ENCODE peak calls at places on chromosomes 5 and 9, in eight cellular contexts. One of them, this sample, is unnamed. For H3K4me1, the result is how much of the 10 kb centered on the place peaks cover.

GRCh38 chr9:83469722-83470121 is 68.5 kb downstream of the FRMD3 start:
- DNase-seq in colonic mucosa: no peak
- DNase-seq in ovary: no peak
- DNase-seq in heart left ventricle: peak
- DNase-seq in sigmoid colon: no peak
- DNase-seq in cardiac muscle cell: no peak
- DNase-seq in CD8-positive, alpha-beta memory T cell: no peak
- DNase-seq in OCI-LY7: no peak
- DNase-seq in this sample: no peak

GRCh38 chr9:91395106-91395552 is 28.5 kb downstream of the NFIL3 start:
- DNase-seq in colonic mucosa: no peak
- DNase-seq in ovary: no peak
- DNase-seq in heart left ventricle: no peak
- DNase-seq in sigmoid colon: no peak
- DNase-seq in cardiac muscle cell: peak
- DNase-seq in CD8-positive, alpha-beta memory T cell: no peak
- DNase-seq in OCI-LY7: no peak
- DNase-seq in this sample: no peak

GRCh38 chr5:61603211-61603908 is 271.3 kb downstream of the ZSWIM6 start:
- DNase-seq in colonic mucosa: no peak
- DNase-seq in ovary: no peak
- DNase-seq in heart left ventricle: no peak
- DNase-seq in sigmoid colon: no peak
- DNase-seq in cardiac muscle cell: no peak
- DNase-seq in CD8-positive, alpha-beta memory T cell: no peak
- DNase-seq in OCI-LY7: no peak
- DNase-seq in this sample: no peak

GRCh38 chr9:27634879-27635278 is 61.6 kb upstream of the C9orf72 start:
- DNase-seq in colonic mucosa: no peak
- DNase-seq in ovary: no peak
- DNase-seq in heart left ventricle: no peak
- DNase-seq in sigmoid colon: no peak
- DNase-seq in cardiac muscle cell: no peak
- DNase-seq in CD8-positive, alpha-beta memory T cell: no peak
- DNase-seq in OCI-LY7: no peak
- DNase-seq in this sample: no peak

GRCh38 chr5:126576974-126577373 is 18.0 kb downstream of the ALDH7A1 start:
- DNase-seq in colonic mucosa: no peak
- DNase-seq in ovary: no peak
- DNase-seq in heart left ventricle: no peak
- DNase-seq in sigmoid colon: no peak
- DNase-seq in cardiac muscle cell: no peak
- DNase-seq in CD8-positive, alpha-beta memory T cell: no peak
- DNase-seq in OCI-LY7: no peak
- DNase-seq in this sample: no peak

GRCh38 chr9:135925496-135926133 is 18.3 kb upstream of the CAMSAP1 start:
- DNase-seq in colonic mucosa: no peak
- DNase-seq in ovary: no peak
- DNase-seq in heart left ventricle: no peak
- DNase-seq in sigmoid colon: no peak
- DNase-seq in cardiac muscle cell: no peak
- DNase-seq in CD8-positive, alpha-beta memory T cell: peak
- DNase-seq in OCI-LY7: no peak
- DNase-seq in this sample: no peak

GRCh38 chr5:118371973-118372650 is 616.2 kb downstream of the DTWD2 start:
- DNase-seq in colonic mucosa: no peak
- DNase-seq in ovary: peak
- DNase-seq in heart left ventricle: peak
- DNase-seq in sigmoid colon: no peak
- DNase-seq in cardiac muscle cell: no peak
- DNase-seq in CD8-positive, alpha-beta memory T cell: no peak
- DNase-seq in OCI-LY7: no peak
- DNase-seq in this sample: no peak

GRCh38 chr5:43020294-43020711 is 19.8 kb downstream of the ANXA2R start:
- DNase-seq in colonic mucosa: peak
- DNase-seq in ovary: no peak
- DNase-seq in heart left ventricle: no peak
- DNase-seq in sigmoid colon: no peak
- DNase-seq in cardiac muscle cell: peak
- DNase-seq in CD8-positive, alpha-beta memory T cell: peak
- DNase-seq in OCI-LY7: peak
- DNase-seq in this sample: no peak

GRCh38 chr5:178441486-178442270 is 148.5 kb downstream of the COL23A1 start:
- DNase-seq in colonic mucosa: no peak
- DNase-seq in ovary: no peak
- DNase-seq in heart left ventricle: no peak
- DNase-seq in sigmoid colon: peak
- DNase-seq in cardiac muscle cell: no peak
- DNase-seq in CD8-positive, alpha-beta memory T cell: no peak
- DNase-seq in OCI-LY7: no peak
- DNase-seq in this sample: no peak

GRCh38 chr5:4676934-4677333 is 463.2 kb upstream of the ADAMTS16 start:
- DNase-seq in colonic mucosa: no peak
- DNase-seq in ovary: no peak
- DNase-seq in heart left ventricle: no peak
- DNase-seq in sigmoid colon: no peak
- DNase-seq in cardiac muscle cell: no peak
- DNase-seq in CD8-positive, alpha-beta memory T cell: no peak
- DNase-seq in OCI-LY7: no peak
- DNase-seq in this sample: no peak

GRCh38 chr9:133777111-133777791 is 39.1 kb upstream of the SARDH start:
- DNase-seq in colonic mucosa: no peak
- DNase-seq in ovary: no peak
- DNase-seq in heart left ventricle: peak
- DNase-seq in sigmoid colon: no peak
- DNase-seq in cardiac muscle cell: no peak
- DNase-seq in CD8-positive, alpha-beta memory T cell: no peak
- DNase-seq in OCI-LY7: no peak
- DNase-seq in this sample: no peak

GRCh38 chr5:150113047-150113744 is 26.8 kb upstream of the CSF1R start:
- DNase-seq in colonic mucosa: peak
- DNase-seq in ovary: peak
- DNase-seq in heart left ventricle: no peak
- DNase-seq in sigmoid colon: peak
- DNase-seq in cardiac muscle cell: peak
- DNase-seq in CD8-positive, alpha-beta memory T cell: no peak
- DNase-seq in OCI-LY7: no peak
- DNase-seq in this sample: no peak

GRCh38 chr5:120092649-120093048 is 371.5 kb upstream of the PRR16 start:
- DNase-seq in colonic mucosa: no peak
- DNase-seq in ovary: no peak
- DNase-seq in heart left ventricle: no peak
- DNase-seq in sigmoid colon: no peak
- DNase-seq in cardiac muscle cell: no peak
- DNase-seq in CD8-positive, alpha-beta memory T cell: no peak
- DNase-seq in OCI-LY7: no peak
- DNase-seq in this sample: no peak

GRCh38 chr5:77637170-77638074 is 1.1 kb downstream of the OTP start:
- DNase-seq in colonic mucosa: no peak
- DNase-seq in ovary: no peak
- DNase-seq in heart left ventricle: no peak
- DNase-seq in sigmoid colon: no peak
- DNase-seq in cardiac muscle cell: no peak
- DNase-seq in CD8-positive, alpha-beta memory T cell: no peak
- DNase-seq in OCI-LY7: no peak
- DNase-seq in this sample: no peak

GRCh38 chr9:73149371-73150067 is 2.1 kb upstream of the ANXA1 start:
- DNase-seq in colonic mucosa: no peak
- DNase-seq in ovary: no peak
- DNase-seq in heart left ventricle: no peak
- DNase-seq in sigmoid colon: no peak
- DNase-seq in cardiac muscle cell: peak
- DNase-seq in CD8-positive, alpha-beta memory T cell: peak
- DNase-seq in OCI-LY7: no peak
- DNase-seq in this sample: no peak

GRCh38 chr9:73153793-73154227 is 2.1 kb downstream of the ANXA1 start:
- DNase-seq in colonic mucosa: no peak
- DNase-seq in ovary: no peak
- DNase-seq in heart left ventricle: no peak
- DNase-seq in sigmoid colon: no peak
- DNase-seq in cardiac muscle cell: peak
- DNase-seq in CD8-positive, alpha-beta memory T cell: no peak
- DNase-seq in OCI-LY7: no peak
- DNase-seq in this sample: no peak

GRCh38 chr9:73152953-73153352 is 1.3 kb downstream of the ANXA1 start:
- DNase-seq in colonic mucosa: no peak
- DNase-seq in ovary: no peak
- DNase-seq in heart left ventricle: no peak
- DNase-seq in sigmoid colon: no peak
- DNase-seq in cardiac muscle cell: peak
- DNase-seq in CD8-positive, alpha-beta memory T cell: peak
- DNase-seq in OCI-LY7: no peak
- DNase-seq in this sample: no peak

GRCh38 chr9:73152445-73152844 is 780 bp downstream of the ANXA1 start:
- DNase-seq in colonic mucosa: no peak
- DNase-seq in ovary: no peak
- DNase-seq in heart left ventricle: no peak
- DNase-seq in sigmoid colon: no peak
- DNase-seq in cardiac muscle cell: peak
- DNase-seq in CD8-positive, alpha-beta memory T cell: no peak
- DNase-seq in OCI-LY7: no peak
- DNase-seq in this sample: no peak

DNA sequence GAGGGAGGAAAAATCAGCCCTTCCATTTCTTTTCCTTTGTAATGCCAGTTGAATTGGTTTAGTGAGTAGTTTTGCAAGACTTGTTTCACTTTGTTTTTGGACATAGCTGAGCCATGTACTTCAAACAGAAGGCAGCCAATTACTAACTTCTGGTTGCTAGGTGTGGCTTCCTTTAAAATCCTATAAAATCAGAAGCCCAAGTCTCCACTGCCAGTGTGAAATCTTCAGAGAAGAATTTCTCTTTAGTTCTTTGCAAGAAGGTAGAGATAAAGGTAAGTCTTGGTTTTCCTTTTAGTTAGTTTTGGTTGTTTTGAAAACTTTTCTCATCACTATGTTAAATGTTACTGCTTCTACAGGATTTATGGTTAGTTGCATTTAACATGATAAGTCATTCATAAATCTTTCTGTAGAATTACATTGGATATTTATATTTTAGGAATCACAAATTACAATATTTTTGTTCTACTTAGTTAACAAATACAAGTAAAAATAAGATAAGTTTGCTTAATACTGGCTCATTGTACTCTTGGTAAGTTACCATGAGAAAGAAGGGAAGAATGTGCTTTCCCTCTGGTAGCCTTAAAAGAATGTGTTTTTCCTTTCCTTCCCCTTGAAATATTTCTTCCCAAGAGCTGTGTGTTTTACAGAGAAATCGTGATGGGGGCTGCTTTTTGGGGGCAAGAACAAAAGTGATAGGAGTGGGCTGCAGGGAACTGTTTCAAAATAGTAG is at the start of gene ANXA1:
- DNase-seq in colonic mucosa: peak
- DNase-seq in ovary: no peak
- DNase-seq in heart left ventricle: peak
- DNase-seq in sigmoid colon: no peak
- DNase-seq in cardiac muscle cell: peak
- DNase-seq in CD8-positive, alpha-beta memory T cell: peak
- DNase-seq in OCI-LY7: no peak
- DNase-seq in this sample: no peak
- H3K4me1 ChIP-seq in colonic mucosa: under half
- H3K4me1 ChIP-seq in ovary: under half
- H3K4me1 ChIP-seq in heart left ventricle: under half
- H3K4me1 ChIP-seq in sigmoid colon: half or more
- H3K4me1 ChIP-seq in cardiac muscle cell: under half
- H3K4me1 ChIP-seq in CD8-positive, alpha-beta memory T cell: half or more
- H3K4me1 ChIP-seq in OCI-LY7: under half
- H3K4me1 ChIP-seq in this sample: half or more

GRCh38 chr5:158056426-158056825 is 197.5 kb upstream of the CLINT1 start:
- DNase-seq in colonic mucosa: no peak
- DNase-seq in ovary: no peak
- DNase-seq in heart left ventricle: no peak
- DNase-seq in sigmoid colon: no peak
- DNase-seq in cardiac muscle cell: peak
- DNase-seq in CD8-positive, alpha-beta memory T cell: no peak
- DNase-seq in OCI-LY7: no peak
- DNase-seq in this sample: no peak
- H3K4me3 ChIP-seq in colonic mucosa: no peak
- H3K4me3 ChIP-seq in ovary: no peak
- H3K4me3 ChIP-seq in heart left ventricle: no peak
- H3K4me3 ChIP-seq in sigmoid colon: no peak
- H3K4me3 ChIP-seq in cardiac muscle cell: no peak
- H3K4me3 ChIP-seq in CD8-positive, alpha-beta memory T cell: no peak
- H3K4me3 ChIP-seq in OCI-LY7: no peak
- H3K4me3 ChIP-seq in this sample: no peak

DNA sequence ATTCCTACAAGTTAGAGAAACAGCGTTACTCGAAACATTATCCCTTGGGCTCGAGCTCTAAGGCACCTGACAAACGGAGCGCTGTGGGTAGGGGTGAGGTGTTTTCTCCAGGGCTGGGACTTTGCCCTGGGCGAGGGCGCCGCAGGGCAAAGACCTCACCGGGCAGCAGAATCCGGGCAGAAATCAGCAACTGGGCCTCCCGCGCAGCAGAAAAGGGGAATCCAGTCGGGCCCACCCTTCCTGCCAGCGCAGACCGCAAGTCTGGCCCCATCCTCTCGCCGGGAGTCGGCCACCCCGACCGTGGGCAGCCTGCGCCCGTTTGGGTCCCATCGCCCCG is 430 bp upstream of the MSH3 start:
- DNase-seq in colonic mucosa: peak
- DNase-seq in ovary: no peak
- DNase-seq in heart left ventricle: no peak
- DNase-seq in sigmoid colon: no peak
- DNase-seq in cardiac muscle cell: no peak
- DNase-seq in CD8-positive, alpha-beta memory T cell: no peak
- DNase-seq in OCI-LY7: peak
- DNase-seq in this sample: no peak
- H3K27ac ChIP-seq in colonic mucosa: peak
- H3K27ac ChIP-seq in ovary: no peak
- H3K27ac ChIP-seq in heart left ventricle: no peak
- H3K27ac ChIP-seq in sigmoid colon: peak
- H3K27ac ChIP-seq in cardiac muscle cell: no peak
- H3K27ac ChIP-seq in CD8-positive, alpha-beta memory T cell: peak
- H3K27ac ChIP-seq in OCI-LY7: peak
- H3K27ac ChIP-seq in this sample: no peak

GRCh38 chr9:114156658-114157421 is 1.5 kb downstream of the COL27A1 start:
- DNase-seq in colonic mucosa: peak
- DNase-seq in ovary: peak
- DNase-seq in heart left ventricle: peak
- DNase-seq in sigmoid colon: peak
- DNase-seq in cardiac muscle cell: peak
- DNase-seq in CD8-positive, alpha-beta memory T cell: no peak
- DNase-seq in OCI-LY7: no peak
- DNase-seq in this sample: no peak

GRCh38 chr9:114154597-114155102 is 687 bp upstream of the COL27A1 start:
- DNase-seq in colonic mucosa: no peak
- DNase-seq in ovary: no peak
- DNase-seq in heart left ventricle: no peak
- DNase-seq in sigmoid colon: no peak
- DNase-seq in cardiac muscle cell: no peak
- DNase-seq in CD8-positive, alpha-beta memory T cell: no peak
- DNase-seq in OCI-LY7: no peak
- DNase-seq in this sample: no peak

GRCh38 chr9:114155263-114155966 is at the start of gene COL27A1:
- DNase-seq in colonic mucosa: peak
- DNase-seq in ovary: peak
- DNase-seq in heart left ventricle: peak
- DNase-seq in sigmoid colon: peak
- DNase-seq in cardiac muscle cell: peak
- DNase-seq in CD8-positive, alpha-beta memory T cell: peak
- DNase-seq in OCI-LY7: peak
- DNase-seq in this sample: peak

GRCh38 chr9:114156311-114156657 is 947 bp downstream of the COL27A1 start:
- DNase-seq in colonic mucosa: no peak
- DNase-seq in ovary: no peak
- DNase-seq in heart left ventricle: no peak
- DNase-seq in sigmoid colon: no peak
- DNase-seq in cardiac muscle cell: no peak
- DNase-seq in CD8-positive, alpha-beta memory T cell: no peak
- DNase-seq in OCI-LY7: no peak
- DNase-seq in this sample: no peak

GRCh38 chr9:114155967-114156294 is 594 bp downstream of the COL27A1 start:
- DNase-seq in colonic mucosa: no peak
- DNase-seq in ovary: peak
- DNase-seq in heart left ventricle: no peak
- DNase-seq in sigmoid colon: no peak
- DNase-seq in cardiac muscle cell: no peak
- DNase-seq in CD8-positive, alpha-beta memory T cell: no peak
- DNase-seq in OCI-LY7: no peak
- DNase-seq in this sample: no peak
- H3K4me1 ChIP-seq in colonic mucosa: under half
- H3K4me1 ChIP-seq in ovary: under half
- H3K4me1 ChIP-seq in heart left ventricle: under half
- H3K4me1 ChIP-seq in sigmoid colon: under half
- H3K4me1 ChIP-seq in cardiac muscle cell: under half
- H3K4me1 ChIP-seq in CD8-positive, alpha-beta memory T cell: under half
- H3K4me1 ChIP-seq in OCI-LY7: under half
- H3K4me1 ChIP-seq in this sample: half or more